ENCODE peak calls at places on chromosomes 7 and 10, in eight cellular contexts. P is RWPE1, N is IMR-90, S is AG04450, A is nephron progenitor cell, Z is brain microvascular endothelial cell, B is right atrium auricular region, W is cardiac fibroblast. H is an unnamed sample.

GRCh38 chr10:1938317-1938716 is 201.0 kb upstream of the ADARB2 start:
- DNase-seq in W (no peak), N (no peak), Z (no peak), B (no peak), S (no peak), A (no peak), P (no peak), H (no peak)

GRCh38 chr10:61164458-61165160 is 220.6 kb upstream of the RHOBTB1 start:
- DNase-seq in W (no peak), S (no peak), B (no peak), Z (no peak), P (peak; percentile 1), N (no peak), A (no peak), H (no peak)

GRCh38 chr7:149317986-149318672 is 56.1 kb downstream of the ZNF783 start:
- DNase-seq in P (no peak), Z (no peak), S (no peak), A (no peak), B (no peak), N (no peak), W (no peak), H (no peak)

GRCh38 chr10:113108180-113108835 is 158.3 kb downstream of the TCF7L2 start:
- DNase-seq in B (no peak), Z (no peak), A (peak; percentile 63), W (no peak), N (no peak), S (no peak), P (no peak), H (no peak)

GRCh38 chr7:42617781-42618457 is 294.0 kb downstream of the C7orf25 start:
- DNase-seq in B (no peak), A (peak; percentile 55), W (peak; percentile 22), P (no peak), S (no peak), N (no peak), Z (no peak), H (no peak)

GRCh38 chr7:36994456-36995112 is 270.3 kb upstream of the AOAH start:
- DNase-seq in P (peak; percentile 11), N (no peak), A (no peak), B (no peak), W (no peak), S (no peak), Z (peak; percentile 7), H (no peak)

GRCh38 chr7:47596502-47597202 is 14.7 kb upstream of the TNS3 start:
- DNase-seq in P (no peak), S (no peak), N (no peak), B (no peak), W (peak; percentile 67), Z (no peak), A (no peak), H (no peak)

GRCh38 chr10:76352300-76352699 is 920.9 kb downstream of the LRMDA start:
- DNase-seq in P (peak; percentile 91), S (peak; percentile 64), W (peak; percentile 71), Z (peak; percentile 95), B (no peak), A (no peak), N (peak; percentile 96), H (no peak)

GRCh38 chr7:132519936-132520335 is 56.3 kb downstream of the PLXNA4 start:
- DNase-seq in B (no peak), A (no peak), P (no peak), Z (no peak), W (peak; percentile 44), N (no peak), S (no peak), H (peak; percentile 25)

GRCh38 chr7:27781188-27781587 is 41.2 kb downstream of the TAX1BP1 start:
- DNase-seq in S (no peak), Z (no peak), N (no peak), A (no peak), B (no peak), W (no peak), P (no peak), H (no peak)

GRCh38 chr7:26863504-26864308 is 684 bp downstream of the SKAP2 start:
- DNase-seq in P (no peak), S (no peak), W (peak; percentile 43), Z (peak; percentile 6), A (no peak), B (no peak), N (peak; percentile 52), H (no peak)

GRCh38 chr10:35707642-35708425 is 65.7 kb upstream of the FZD8 start:
- DNase-seq in B (no peak), A (no peak), N (no peak), W (no peak), S (no peak), P (no peak), Z (no peak), H (no peak)

GRCh38 chr10:97849491-97850402 is at the start of gene GOLGA7B:
- DNase-seq in Z (no peak), B (no peak), S (no peak), W (peak; percentile 26), P (peak; percentile 71), A (peak; percentile 91), N (peak; percentile 7), H (peak; percentile 58)

GRCh38 chr10:48252354-48252650 is 22.2 kb downstream of the FRMPD2 start:
- DNase-seq in B (no peak), A (no peak), N (no peak), P (no peak), Z (no peak), W (no peak), S (no peak), H (no peak)

GRCh38 chr10:44437837-44438752 is 53.2 kb upstream of the CXCL12 start:
- DNase-seq in N (no peak), B (peak; percentile 59), S (no peak), P (no peak), Z (no peak), A (no peak), W (no peak), H (no peak)

GRCh38 chr7:1339611-1340010 is 106.9 kb downstream of the UNCX start:
- DNase-seq in A (no peak), B (no peak), W (no peak), P (no peak), S (no peak), Z (no peak), N (no peak), H (no peak)

GRCh38 chr7:14305233-14305866 is 315.9 kb upstream of the ETV1 start:
- DNase-seq in Z (no peak), P (no peak), B (no peak), S (no peak), W (peak; percentile 6), A (no peak), N (no peak), H (no peak)

GRCh38 chr10:119807960-119808697 is 64.5 kb downstream of the MCMBP start:
- DNase-seq in S (peak; percentile 60), A (no peak), Z (peak; percentile 68), B (no peak), P (no peak), W (peak; percentile 13), N (peak; percentile 93), H (no peak)

GRCh38 chr7:21134631-21135030 is 293.3 kb upstream of the SP4 start:
- DNase-seq in S (no peak), A (no peak), P (no peak), N (no peak), B (no peak), W (no peak), Z (no peak), H (no peak)

DNA sequence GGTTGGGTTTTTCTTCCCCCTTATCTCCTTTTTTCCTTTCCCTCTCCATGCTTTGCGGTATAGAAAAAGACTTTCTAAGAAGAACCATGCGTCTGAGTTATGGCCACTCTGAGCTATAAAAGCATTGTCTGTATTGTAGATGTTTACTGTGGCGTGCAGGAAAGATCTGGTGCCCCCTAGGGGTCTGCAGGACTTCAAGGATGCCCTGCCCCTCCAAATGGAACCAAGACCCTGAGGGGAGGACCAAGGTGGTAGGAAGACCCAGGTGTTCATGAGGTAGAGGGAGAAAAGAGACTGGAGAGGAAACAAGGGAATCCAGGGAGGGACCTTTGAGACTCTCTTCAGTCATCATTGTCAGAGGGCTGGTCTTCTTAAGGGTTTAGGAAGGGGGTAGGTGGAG is 68.8 kb downstream of the CYP26A1 start:
- DNase-seq in S (no peak), P (no peak), W (no peak), Z (no peak), A (no peak), N (no peak), B (no peak), H (no peak)
- TF ChIP-seq CTCF in S (no peak), P (no peak), W (no peak), Z (no peak), A (no peak), N (no peak), B (no peak), H (no peak)

DNA sequence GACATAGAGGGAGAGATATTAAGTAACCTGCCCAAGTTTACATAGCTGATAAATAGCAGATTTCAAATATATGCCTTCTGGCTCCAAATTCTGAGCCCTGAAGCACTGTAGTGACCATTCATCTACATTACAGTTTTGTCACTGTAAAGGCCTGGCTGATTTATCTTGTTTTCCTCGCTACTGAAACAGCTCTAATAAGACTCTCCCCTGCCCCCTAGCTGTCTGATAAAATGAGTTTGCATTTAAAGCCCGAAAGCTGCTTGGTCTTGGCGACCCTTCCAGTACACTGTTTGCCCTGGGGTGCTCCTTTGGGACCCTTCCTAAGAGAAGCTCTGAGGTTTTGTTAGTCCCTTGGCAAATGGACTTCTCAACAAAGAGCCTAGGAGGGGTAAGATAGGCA is 59.7 kb upstream of the RAB11FIP2 start:
- DNase-seq in N (peak; percentile 21), B (no peak), Z (peak; percentile 41), P (no peak), A (no peak), S (no peak), W (peak; percentile 61), H (no peak)
- TF ChIP-seq CTCF in N (peak; percentile 44), B (peak; percentile 17), Z (peak; percentile 67), P (no peak), A (no peak), S (peak; percentile 56), W (peak; percentile 47), H (no peak)

GRCh38 chr10:685613-686012 is 3.9 kb downstream of the DIP2C start:
- DNase-seq in W (no peak), Z (no peak), B (no peak), S (no peak), A (no peak), N (no peak), P (no peak), H (no peak)

GRCh38 chr10:681670-682318 is 7.7 kb downstream of the DIP2C start:
- DNase-seq in S (no peak), N (peak; percentile 83), W (no peak), A (no peak), Z (peak; percentile 19), B (no peak), P (no peak), H (no peak)

GRCh38 chr10:682931-683447 is 6.5 kb downstream of the DIP2C start:
- DNase-seq in A (no peak), S (no peak), Z (no peak), W (no peak), P (no peak), B (no peak), N (no peak), H (no peak)

GRCh38 chr10:686155-686931 is 3.1 kb downstream of the DIP2C start:
- DNase-seq in Z (no peak), B (no peak), A (no peak), W (no peak), N (no peak), P (no peak), S (no peak), H (no peak)

GRCh38 chr10:683448-684071 is 5.9 kb downstream of the DIP2C start:
- DNase-seq in S (peak; percentile 88), Z (peak; percentile 79), N (peak; percentile 99), W (peak; percentile 54), A (no peak), P (peak; percentile 43), B (no peak), H (no peak)
- TF ChIP-seq CTCF in S (peak; percentile 33), Z (peak; percentile 52), N (peak; percentile 39), W (no peak), A (no peak), P (no peak), B (no peak), H (no peak)

GRCh38 chr10:79105818-79106217 is 37.1 kb downstream of the ZMIZ1 start:
- DNase-seq in N (no peak), W (no peak), P (no peak), B (no peak), Z (no peak), A (no peak), S (no peak), H (no peak)
- TF ChIP-seq CTCF in N (no peak), W (no peak), P (no peak), B (no peak), Z (no peak), A (no peak), S (no peak), H (no peak)

H was measured in natural killer cell.